ENCODE peak calls at places on chromosome X, in five cellular contexts. Z is HuH-7; M is brain microvascular endothelial cell; G is stimulated activated CD4-positive, alpha-beta T cell treated with anti-CD3 and anti-CD28 coated beads, Interleukin-12 subunit alpha, Interleukin-12 subunit beta, amount 100 ng/mL, for 24 hours; C is LoVo. N is an unnamed sample.

GRCh38 chrX:116345953-116346352 is 90.5 kb upstream of the SLC6A14 start:
- DNase-seq in Z (no peak), C (no peak), G (no peak), M (no peak), N (no peak)

GRCh38 chrX:367866-368265 is 18.8 kb downstream of the PPP2R3B start:
- DNase-seq in G (no peak), M (no peak), C (no peak), Z (no peak), N (no peak)

GRCh38 chrX:24466025-24466424 is 939 bp downstream of the PDK3 start:
- DNase-seq in Z (no peak), M (no peak), C (no peak), G (no peak), N (no peak)

GRCh38 chrX:153644356-153645125 is 2.5 kb upstream of the DUSP9 start:
- DNase-seq in G (no peak), M (no peak), C (no peak), Z (no peak), N (no peak)

GRCh38 chrX:56947695-56948094 is 47.6 kb downstream of the SPIN3 start:
- DNase-seq in G (no peak), C (no peak), Z (no peak), M (no peak), N (no peak)

GRCh38 chrX:41912922-41913321 is 10.4 kb downstream of the CASK start:
- DNase-seq in C (no peak), Z (no peak), G (no peak), M (no peak), N (no peak)

GRCh38 chrX:3280706-3281105 is 65.7 kb downstream of the MXRA5 start:
- DNase-seq in M (no peak), C (no peak), Z (no peak), G (no peak), N (no peak)

GRCh38 chrX:133550665-133551064 is 135.4 kb upstream of the GPC4 start:
- DNase-seq in M (no peak), C (no peak), Z (no peak), G (no peak), N (no peak)

GRCh38 chrX:78199851-78200250 is 60.4 kb upstream of the TAF9B start:
- DNase-seq in Z (no peak), C (peak; percentile 11), M (peak; percentile 7), G (no peak), N (no peak)

GRCh38 chrX:2345562-2345961 is 155.2 kb downstream of the DHRSX start:
- DNase-seq in C (no peak), M (no peak), G (no peak), Z (no peak), N (no peak)

GRCh38 chrX:47351706-47352105 is 18.7 kb upstream of the ZNF157 start:
- DNase-seq in C (no peak), Z (no peak), G (no peak), M (peak; percentile 24), N (no peak)

GRCh38 chrX:106208154-106208553 is 40.0 kb downstream of the PWWP3B start:
- DNase-seq in G (no peak), M (no peak), Z (no peak), C (no peak), N (no peak)

GRCh38 chrX:10579018-10579752 is 41.2 kb downstream of the MID1 start:
- DNase-seq in Z (no peak), G (no peak), C (no peak), M (peak; percentile 51), N (no peak)

GRCh38 chrX:39133971-39134370 is 332.7 kb downstream of the MID1IP1 start:
- DNase-seq in Z (no peak), C (no peak), M (no peak), G (no peak), N (no peak)

GRCh38 chrX:10726647-10727046 is 106.3 kb upstream of the MID1 start:
- DNase-seq in G (no peak), Z (no peak), M (peak; percentile 60), C (no peak), N (no peak)

GRCh38 chrX:43706786-43707185 is 50.7 kb downstream of the MAOA start:
- DNase-seq in Z (no peak), M (no peak), G (no peak), C (no peak), N (no peak)

GRCh38 chrX:154540897-154541535 is 5.6 kb downstream of the G6PD start:
- DNase-seq in M (no peak), C (no peak), Z (no peak), G (no peak), N (no peak)

GRCh38 chrX:6228720-6229119 is at the start of gene NLGN4X:
- DNase-seq in C (no peak), G (no peak), Z (no peak), M (no peak), N (no peak)

GRCh38 chrX:53990201-53990600 is 54.1 kb downstream of the PHF8 start:
- DNase-seq in Z (no peak), M (no peak), C (no peak), G (no peak), N (no peak)